ENCODE peak calls at places on chromosomes 16 and 17, in nine cellular contexts. One of them, this sample, is unnamed.

GRCh38 chr16:84308120-84308519 is 13.4 kb downstream of the WFDC1 start:
- DNase-seq in H1: peak
- DNase-seq in sigmoid colon: peak
- DNase-seq in esophagus muscularis mucosa: no peak
- DNase-seq in transverse colon: peak
- DNase-seq in upper lobe of left lung: no peak
- DNase-seq in stomach: peak
- DNase-seq in breast epithelium: no peak
- DNase-seq in endothelial cell of umbilical vein: peak
- DNase-seq in this sample: no peak

GRCh38 chr16:2836646-2837508 is 6.8 kb downstream of the ZG16B start:
- DNase-seq in transverse colon: no peak
- DNase-seq in breast epithelium: no peak
- DNase-seq in esophagus muscularis mucosa: no peak
- DNase-seq in H1: no peak
- DNase-seq in upper lobe of left lung: no peak
- DNase-seq in stomach: no peak
- DNase-seq in endothelial cell of umbilical vein: no peak
- DNase-seq in sigmoid colon: no peak
- DNase-seq in this sample: no peak

GRCh38 chr16:55562936-55563335 is 3.5 kb upstream of the CAPNS2 start:
- DNase-seq in transverse colon: no peak
- DNase-seq in esophagus muscularis mucosa: no peak
- DNase-seq in endothelial cell of umbilical vein: peak
- DNase-seq in upper lobe of left lung: no peak
- DNase-seq in H1: no peak
- DNase-seq in sigmoid colon: no peak
- DNase-seq in stomach: no peak
- DNase-seq in breast epithelium: no peak
- DNase-seq in this sample: no peak

GRCh38 chr17:29376667-29377268 is 13.4 kb upstream of the TAOK1 start:
- DNase-seq in transverse colon: no peak
- DNase-seq in breast epithelium: no peak
- DNase-seq in H1: no peak
- DNase-seq in sigmoid colon: peak
- DNase-seq in esophagus muscularis mucosa: no peak
- DNase-seq in stomach: no peak
- DNase-seq in endothelial cell of umbilical vein: no peak
- DNase-seq in upper lobe of left lung: no peak
- DNase-seq in this sample: no peak

GRCh38 chr16:85446846-85447656 is 166.1 kb upstream of the GSE1 start:
- DNase-seq in breast epithelium: no peak
- DNase-seq in stomach: peak
- DNase-seq in endothelial cell of umbilical vein: no peak
- DNase-seq in sigmoid colon: no peak
- DNase-seq in esophagus muscularis mucosa: no peak
- DNase-seq in H1: no peak
- DNase-seq in upper lobe of left lung: no peak
- DNase-seq in transverse colon: peak
- DNase-seq in this sample: no peak

GRCh38 chr17:28682655-28683054 is 20.6 kb downstream of the SUPT6H start:
- DNase-seq in transverse colon: no peak
- DNase-seq in upper lobe of left lung: no peak
- DNase-seq in sigmoid colon: no peak
- DNase-seq in endothelial cell of umbilical vein: no peak
- DNase-seq in stomach: no peak
- DNase-seq in H1: no peak
- DNase-seq in breast epithelium: no peak
- DNase-seq in esophagus muscularis mucosa: no peak
- DNase-seq in this sample: no peak

GRCh38 chr17:48908047-48908843 is at the start of gene UBE2Z:
- DNase-seq in endothelial cell of umbilical vein: peak
- DNase-seq in sigmoid colon: peak
- DNase-seq in H1: peak
- DNase-seq in upper lobe of left lung: peak
- DNase-seq in esophagus muscularis mucosa: peak
- DNase-seq in transverse colon: peak
- DNase-seq in breast epithelium: peak
- DNase-seq in stomach: peak
- DNase-seq in this sample: peak

GRCh38 chr17:7114875-7115614 is 423 bp upstream of the ASGR2 start:
- DNase-seq in esophagus muscularis mucosa: no peak
- DNase-seq in transverse colon: no peak
- DNase-seq in upper lobe of left lung: no peak
- DNase-seq in breast epithelium: no peak
- DNase-seq in stomach: no peak
- DNase-seq in endothelial cell of umbilical vein: no peak
- DNase-seq in sigmoid colon: no peak
- DNase-seq in H1: no peak
- DNase-seq in this sample: no peak

GRCh38 chr17:332558-333322 is 19.9 kb downstream of the RPH3AL start:
- DNase-seq in endothelial cell of umbilical vein: no peak
- DNase-seq in esophagus muscularis mucosa: no peak
- DNase-seq in upper lobe of left lung: peak
- DNase-seq in sigmoid colon: peak
- DNase-seq in transverse colon: no peak
- DNase-seq in stomach: no peak
- DNase-seq in breast epithelium: no peak
- DNase-seq in H1: no peak
- DNase-seq in this sample: no peak

GRCh38 chr16:81189100-81189664 is 49.3 kb upstream of the BCO1 start:
- DNase-seq in breast epithelium: peak
- DNase-seq in stomach: peak
- DNase-seq in esophagus muscularis mucosa: peak
- DNase-seq in transverse colon: peak
- DNase-seq in sigmoid colon: peak
- DNase-seq in endothelial cell of umbilical vein: no peak
- DNase-seq in upper lobe of left lung: no peak
- DNase-seq in H1: no peak
- DNase-seq in this sample: no peak

GRCh38 chr16:83701494-83701893 is 106.3 kb upstream of the HSBP1 start:
- DNase-seq in sigmoid colon: no peak
- DNase-seq in breast epithelium: no peak
- DNase-seq in endothelial cell of umbilical vein: peak
- DNase-seq in H1: peak
- DNase-seq in stomach: no peak
- DNase-seq in transverse colon: no peak
- DNase-seq in upper lobe of left lung: no peak
- DNase-seq in esophagus muscularis mucosa: no peak
- DNase-seq in this sample: peak

GRCh38 chr16:58011652-58012051 is 10.4 kb downstream of the USB1 start:
- DNase-seq in endothelial cell of umbilical vein: no peak
- DNase-seq in H1: no peak
- DNase-seq in upper lobe of left lung: no peak
- DNase-seq in esophagus muscularis mucosa: no peak
- DNase-seq in sigmoid colon: no peak
- DNase-seq in breast epithelium: no peak
- DNase-seq in transverse colon: no peak
- DNase-seq in stomach: no peak
- DNase-seq in this sample: no peak

GRCh38 chr17:68682913-68683312 is 81.7 kb upstream of the FAM20A start:
- DNase-seq in stomach: no peak
- DNase-seq in transverse colon: no peak
- DNase-seq in sigmoid colon: no peak
- DNase-seq in upper lobe of left lung: no peak
- DNase-seq in esophagus muscularis mucosa: no peak
- DNase-seq in endothelial cell of umbilical vein: no peak
- DNase-seq in H1: no peak
- DNase-seq in breast epithelium: no peak
- DNase-seq in this sample: no peak

GRCh38 chr17:42852351-42852750 is 1.4 kb downstream of the AOC3 start:
- DNase-seq in esophagus muscularis mucosa: no peak
- DNase-seq in H1: no peak
- DNase-seq in breast epithelium: peak
- DNase-seq in sigmoid colon: peak
- DNase-seq in transverse colon: no peak
- DNase-seq in endothelial cell of umbilical vein: no peak
- DNase-seq in stomach: no peak
- DNase-seq in upper lobe of left lung: no peak
- DNase-seq in this sample: no peak

GRCh38 chr17:68378202-68379149 is 78.8 kb downstream of the WIPI1 start:
- DNase-seq in stomach: peak
- DNase-seq in breast epithelium: peak
- DNase-seq in H1: peak
- DNase-seq in esophagus muscularis mucosa: peak
- DNase-seq in endothelial cell of umbilical vein: peak
- DNase-seq in sigmoid colon: peak
- DNase-seq in transverse colon: peak
- DNase-seq in upper lobe of left lung: peak
- DNase-seq in this sample: peak

GRCh38 chr17:70109497-70109896 is 34.5 kb downstream of the KCNJ16 start:
- DNase-seq in breast epithelium: no peak
- DNase-seq in sigmoid colon: no peak
- DNase-seq in transverse colon: no peak
- DNase-seq in endothelial cell of umbilical vein: peak
- DNase-seq in upper lobe of left lung: no peak
- DNase-seq in H1: no peak
- DNase-seq in stomach: no peak
- DNase-seq in esophagus muscularis mucosa: no peak
- DNase-seq in this sample: no peak

GRCh38 chr16:21703589-21704174 is 39.9 kb downstream of the OTOA start:
- DNase-seq in sigmoid colon: no peak
- DNase-seq in stomach: no peak
- DNase-seq in upper lobe of left lung: no peak
- DNase-seq in endothelial cell of umbilical vein: no peak
- DNase-seq in transverse colon: no peak
- DNase-seq in esophagus muscularis mucosa: no peak
- DNase-seq in breast epithelium: no peak
- DNase-seq in H1: no peak
- DNase-seq in this sample: no peak

GRCh38 chr16:21702259-21702658 is 38.5 kb downstream of the OTOA start:
- DNase-seq in sigmoid colon: no peak
- DNase-seq in breast epithelium: no peak
- DNase-seq in esophagus muscularis mucosa: no peak
- DNase-seq in stomach: no peak
- DNase-seq in upper lobe of left lung: no peak
- DNase-seq in H1: no peak
- DNase-seq in transverse colon: no peak
- DNase-seq in endothelial cell of umbilical vein: no peak
- DNase-seq in this sample: no peak

GRCh38 chr16:21703156-21703555 is 39.4 kb downstream of the OTOA start:
- DNase-seq in upper lobe of left lung: no peak
- DNase-seq in esophagus muscularis mucosa: no peak
- DNase-seq in endothelial cell of umbilical vein: no peak
- DNase-seq in stomach: no peak
- DNase-seq in breast epithelium: no peak
- DNase-seq in transverse colon: no peak
- DNase-seq in H1: no peak
- DNase-seq in sigmoid colon: no peak
- DNase-seq in this sample: no peak

GRCh38 chr16:21704733-21705132 is 41.0 kb downstream of the OTOA start:
- DNase-seq in stomach: no peak
- DNase-seq in breast epithelium: no peak
- DNase-seq in upper lobe of left lung: no peak
- DNase-seq in H1: no peak
- DNase-seq in esophagus muscularis mucosa: no peak
- DNase-seq in sigmoid colon: no peak
- DNase-seq in transverse colon: no peak
- DNase-seq in endothelial cell of umbilical vein: no peak
- DNase-seq in this sample: no peak

GRCh38 chr16:21704266-21704665 is 40.5 kb downstream of the OTOA start:
- DNase-seq in esophagus muscularis mucosa: no peak
- DNase-seq in stomach: no peak
- DNase-seq in H1: no peak
- DNase-seq in upper lobe of left lung: no peak
- DNase-seq in breast epithelium: no peak
- DNase-seq in transverse colon: no peak
- DNase-seq in endothelial cell of umbilical vein: no peak
- DNase-seq in sigmoid colon: no peak
- DNase-seq in this sample: no peak
- H3K27ac ChIP-seq in esophagus muscularis mucosa: no peak
- H3K27ac ChIP-seq in stomach: no peak
- H3K27ac ChIP-seq in H1: no peak
- H3K27ac ChIP-seq in upper lobe of left lung: no peak
- H3K27ac ChIP-seq in breast epithelium: no peak
- H3K27ac ChIP-seq in transverse colon: no peak
- H3K27ac ChIP-seq in endothelial cell of umbilical vein: no peak
- H3K27ac ChIP-seq in sigmoid colon: no peak
- H3K27ac ChIP-seq in this sample: no peak

GRCh38 chr16:86566601-86566965 is at the start of gene FOXC2:
- DNase-seq in H1: peak
- DNase-seq in breast epithelium: no peak
- DNase-seq in esophagus muscularis mucosa: no peak
- DNase-seq in transverse colon: peak
- DNase-seq in upper lobe of left lung: peak
- DNase-seq in sigmoid colon: peak
- DNase-seq in stomach: peak
- DNase-seq in endothelial cell of umbilical vein: peak
- DNase-seq in this sample: peak
- TF ChIP-seq POLR2A in H1: no peak
- TF ChIP-seq POLR2A in breast epithelium: no peak
- TF ChIP-seq POLR2A in esophagus muscularis mucosa: no peak
- TF ChIP-seq POLR2A in transverse colon: no peak
- TF ChIP-seq POLR2A in upper lobe of left lung: no peak
- TF ChIP-seq POLR2A in sigmoid colon: no peak
- TF ChIP-seq POLR2A in stomach: no peak
- TF ChIP-seq POLR2A in endothelial cell of umbilical vein: peak
- TF ChIP-seq POLR2A in this sample: no peak

DNA sequence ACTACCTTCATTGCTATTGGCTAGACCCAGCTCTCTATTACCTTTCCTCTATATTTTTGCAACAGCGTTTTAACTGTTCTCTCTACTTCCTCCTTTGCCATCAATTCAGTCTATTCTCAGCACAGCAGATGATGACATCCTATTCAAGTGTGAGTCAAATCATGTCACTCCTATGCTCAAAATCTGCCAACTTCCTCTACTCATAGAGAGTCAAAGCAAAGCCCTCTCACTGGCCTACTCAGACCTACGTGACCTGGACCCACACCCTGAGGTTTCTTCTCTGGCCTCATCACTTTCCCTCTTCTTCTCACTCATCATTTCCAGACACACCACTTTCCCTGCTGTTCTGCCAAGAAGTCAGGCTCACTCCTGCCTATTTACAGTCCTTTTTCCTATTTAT is 289.0 kb upstream of the AXIN2 start:
- DNase-seq in stomach: no peak
- DNase-seq in endothelial cell of umbilical vein: no peak
- DNase-seq in upper lobe of left lung: no peak
- DNase-seq in breast epithelium: no peak
- DNase-seq in sigmoid colon: no peak
- DNase-seq in transverse colon: no peak
- DNase-seq in esophagus muscularis mucosa: no peak
- DNase-seq in H1: no peak
- DNase-seq in this sample: no peak
- TF ChIP-seq POLR2AphosphoS5 in stomach: no peak
- TF ChIP-seq POLR2AphosphoS5 in endothelial cell of umbilical vein: no peak
- TF ChIP-seq POLR2AphosphoS5 in upper lobe of left lung: no peak
- TF ChIP-seq POLR2AphosphoS5 in breast epithelium: no peak
- TF ChIP-seq POLR2AphosphoS5 in sigmoid colon: no peak
- TF ChIP-seq POLR2AphosphoS5 in transverse colon: no peak
- TF ChIP-seq POLR2AphosphoS5 in esophagus muscularis mucosa: no peak
- TF ChIP-seq POLR2AphosphoS5 in H1: no peak
- TF ChIP-seq POLR2AphosphoS5 in this sample: no peak

DNA sequence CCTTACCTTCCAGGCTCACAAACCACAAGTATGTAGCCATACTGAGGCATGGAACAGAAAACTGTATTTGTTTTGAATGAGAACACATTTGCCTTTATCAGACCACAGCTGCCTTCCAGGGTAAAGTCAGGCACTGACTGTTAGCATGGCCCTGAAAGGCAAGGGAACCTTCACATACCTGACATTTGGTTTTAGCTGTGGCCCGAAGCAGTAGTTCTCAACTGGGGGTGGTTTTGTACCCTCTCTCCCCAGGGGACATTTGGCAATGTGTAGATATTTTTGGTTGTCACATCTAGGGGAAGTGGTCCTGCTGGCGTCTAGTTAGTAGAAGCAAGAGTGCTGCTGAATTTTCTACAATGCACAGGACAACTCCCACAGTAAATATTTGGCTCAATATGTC is 9.2 kb downstream of the HERPUD1 start:
- DNase-seq in H1: no peak
- DNase-seq in esophagus muscularis mucosa: no peak
- DNase-seq in sigmoid colon: no peak
- DNase-seq in breast epithelium: no peak
- DNase-seq in upper lobe of left lung: no peak
- DNase-seq in stomach: no peak
- DNase-seq in endothelial cell of umbilical vein: no peak
- DNase-seq in transverse colon: no peak
- DNase-seq in this sample: no peak
- H3K27ac ChIP-seq in H1: no peak
- H3K27ac ChIP-seq in esophagus muscularis mucosa: no peak
- H3K27ac ChIP-seq in sigmoid colon: no peak
- H3K27ac ChIP-seq in breast epithelium: no peak
- H3K27ac ChIP-seq in upper lobe of left lung: peak
- H3K27ac ChIP-seq in stomach: no peak
- H3K27ac ChIP-seq in endothelial cell of umbilical vein: no peak
- H3K27ac ChIP-seq in transverse colon: no peak
- H3K27ac ChIP-seq in this sample: peak

This sample was measured in prostate gland.